ENCODE peak calls at places on chromosomes 1 and 21, in five cellular contexts. W is fibroblast of lung, P is suprapubic skin, U is tibial nerve, V is AG04450. L is an unnamed sample.

GRCh38 chr1:76841460-76841859 is 25.8 kb upstream of the ST6GALNAC5 start:
- DNase-seq in U (no peak), P (no peak), W (no peak), V (no peak), L (no peak)

GRCh38 chr21:32360401-32360981 is 32.3 kb downstream of the URB1 start:
- DNase-seq in U (no peak), P (peak; percentile 19), W (no peak), V (no peak), L (no peak)

GRCh38 chr1:233844697-233845096 is 59.8 kb upstream of the SLC35F3 start:
- DNase-seq in W (no peak), V (no peak), P (no peak), U (no peak), L (peak; percentile 63)

GRCh38 chr1:95021794-95022193 is 51.0 kb downstream of the ALG14 start:
- DNase-seq in W (no peak), V (no peak), P (no peak), U (no peak), L (no peak)

GRCh38 chr1:77063118-77063517 is 156.1 kb downstream of the PIGK start:
- DNase-seq in U (no peak), P (no peak), W (peak; percentile 5), V (no peak), L (peak; percentile 30)

GRCh38 chr21:16742116-16742515 is 770.7 kb upstream of the CXADR start:
- DNase-seq in V (no peak), P (no peak), W (no peak), U (no peak), L (no peak)

GRCh38 chr1:54653036-54653435 is 11.4 kb downstream of the MROH7 start:
- DNase-seq in P (no peak), V (no peak), U (no peak), W (no peak), L (no peak)

GRCh38 chr1:230812568-230812967 is 55.8 kb downstream of the C1orf198 start:
- DNase-seq in U (no peak), P (no peak), V (no peak), W (no peak), L (no peak)

GRCh38 chr1:199898654-199899053 is 128.9 kb upstream of the NR5A2 start:
- DNase-seq in U (no peak), P (no peak), V (no peak), W (peak; percentile 18), L (no peak)

GRCh38 chr1:1891349-1892078 is 627 bp upstream of the GNB1 start:
- DNase-seq in V (no peak), P (no peak), W (peak; percentile 33), U (no peak), L (peak; percentile 84)

GRCh38 chr1:16250547-16251251 is 13.7 kb upstream of the CPLANE2 start:
- DNase-seq in W (no peak), V (no peak), P (peak; percentile 66), U (no peak), L (no peak)

GRCh38 chr1:88984553-88984945 is 7.9 kb downstream of the KYAT3 start:
- DNase-seq in V (no peak), W (no peak), P (no peak), U (no peak), L (no peak)

GRCh38 chr1:10635385-10635896 is 160.7 kb downstream of the PEX14 start:
- DNase-seq in W (peak; percentile 20), P (no peak), V (no peak), U (no peak), L (peak; percentile 33)

GRCh38 chr1:51839094-51839493 is 39.4 kb downstream of the NRDC start:
- DNase-seq in U (no peak), P (no peak), W (no peak), V (no peak), L (no peak)

GRCh38 chr1:94658221-94658620 is 116.7 kb upstream of the F3 start:
- DNase-seq in U (no peak), V (no peak), P (no peak), W (peak; percentile 28), L (no peak)

GRCh38 chr1:94921977-94922376 is 4.9 kb downstream of the CNN3 start:
- DNase-seq in P (no peak), V (no peak), W (no peak), U (no peak), L (no peak)

GRCh38 chr21:36288651-36289243 is 31.2 kb upstream of the MORC3 start:
- DNase-seq in P (no peak), V (no peak), W (no peak), U (no peak), L (no peak)

GRCh38 chr1:11364170-11364569 is 91.2 kb downstream of the UBIAD1 start:
- DNase-seq in W (no peak), U (no peak), P (no peak), V (no peak), L (no peak)

DNA sequence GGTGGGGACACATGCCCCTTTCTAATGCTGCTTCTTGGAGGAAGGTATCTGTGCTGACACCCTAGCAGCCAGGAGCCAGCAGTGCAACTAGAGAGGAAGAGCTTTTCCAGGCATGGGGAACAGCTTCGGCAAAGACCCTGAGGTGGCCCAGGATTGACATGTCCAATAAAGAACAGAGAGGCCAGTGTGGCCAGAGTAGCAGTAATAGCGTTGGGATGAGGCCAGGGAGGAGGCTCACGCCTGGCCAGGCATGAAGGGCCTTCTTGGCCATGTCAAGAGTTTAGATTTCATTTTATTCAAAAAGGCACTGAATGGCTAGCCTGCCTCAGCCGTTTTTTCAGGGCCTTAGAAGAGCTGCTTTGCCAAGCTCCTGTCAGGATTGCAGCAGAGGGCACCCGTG is 16.3 kb upstream of the ADAMTSL4 start:
- DNase-seq in W (no peak), P (no peak), U (no peak), V (no peak), L (no peak)
- H3K27ac ChIP-seq in W (no peak overlapping the region), P (peak overlapping the region; percentile 72), U (peak overlapping the region; percentile 27), V (no peak overlapping the region), L (no peak overlapping the region)

DNA sequence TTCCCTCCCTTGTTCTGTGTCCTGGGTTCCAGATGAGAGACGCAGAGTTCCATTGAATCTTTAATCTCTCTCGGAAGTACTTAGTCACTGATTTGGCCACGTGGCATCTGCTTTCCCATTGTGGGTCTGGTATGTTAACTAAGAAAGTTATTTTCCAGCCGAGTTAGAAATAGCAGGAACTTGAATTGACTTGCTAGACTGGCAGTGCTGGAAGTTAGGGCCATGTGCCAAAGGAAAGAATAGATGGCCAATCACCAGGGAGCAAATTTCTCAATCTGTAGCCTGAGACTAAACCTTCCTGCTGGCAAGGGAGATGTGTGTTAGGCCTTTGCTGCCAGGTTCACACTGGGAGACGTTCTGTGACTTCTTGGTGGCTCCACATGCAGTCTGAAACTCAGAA is 24.2 kb upstream of the SLFNL1 start:
- DNase-seq in W (peak; percentile 48), V (no peak), U (no peak), P (no peak), L (no peak)
- H3K27ac ChIP-seq in W (no peak overlapping the region), V (no peak overlapping the region), U (no peak overlapping the region), P (peak overlapping the region; percentile 85), L (no peak overlapping the region)

GRCh38 chr1:203199481-203200058 is 13.1 kb upstream of the CHI3L1 start:
- DNase-seq in U (no peak), W (no peak), V (no peak), P (no peak), L (no peak)
- H3K27ac ChIP-seq in U (peak overlapping the region; percentile 60), W (peak overlapping the region; percentile 63), V (peak overlapping the region; percentile 92), P (no peak overlapping the region), L (no peak overlapping the region)

GRCh38 chr1:247322849-247323586 is 8.6 kb downstream of the ZNF496 start:
- DNase-seq in W (no peak), U (no peak), V (no peak), P (no peak), L (no peak)
- H3K27ac ChIP-seq in W (no peak overlapping the region), U (no peak overlapping the region), V (no peak overlapping the region), P (no peak overlapping the region), L (no peak overlapping the region)

DNA sequence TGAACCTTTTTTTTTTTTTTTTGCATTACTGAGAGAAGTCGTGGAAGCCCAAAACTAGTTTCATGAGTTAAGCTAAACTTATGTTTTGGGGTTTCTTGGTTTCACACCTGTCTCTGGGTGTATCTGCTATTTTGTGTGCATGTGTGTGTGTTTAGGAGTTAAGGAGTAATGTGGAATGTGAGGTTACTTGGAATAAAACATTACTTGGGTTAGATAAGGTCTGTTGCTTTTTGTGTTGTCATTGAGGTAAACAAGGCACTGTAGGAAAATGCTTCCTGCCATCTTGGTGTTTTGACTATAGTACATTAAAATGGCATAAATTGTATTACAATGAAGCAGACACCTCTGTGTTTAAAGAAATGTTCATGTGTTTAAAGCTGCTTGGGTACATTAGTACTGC is 2.9 kb downstream of the TENT5C start:
- DNase-seq in P (no peak), W (no peak), V (no peak), U (no peak), L (no peak)
- H3K27ac ChIP-seq in P (no peak overlapping the region), W (no peak overlapping the region), V (no peak overlapping the region), U (no peak overlapping the region), L (no peak overlapping the region)

DNA sequence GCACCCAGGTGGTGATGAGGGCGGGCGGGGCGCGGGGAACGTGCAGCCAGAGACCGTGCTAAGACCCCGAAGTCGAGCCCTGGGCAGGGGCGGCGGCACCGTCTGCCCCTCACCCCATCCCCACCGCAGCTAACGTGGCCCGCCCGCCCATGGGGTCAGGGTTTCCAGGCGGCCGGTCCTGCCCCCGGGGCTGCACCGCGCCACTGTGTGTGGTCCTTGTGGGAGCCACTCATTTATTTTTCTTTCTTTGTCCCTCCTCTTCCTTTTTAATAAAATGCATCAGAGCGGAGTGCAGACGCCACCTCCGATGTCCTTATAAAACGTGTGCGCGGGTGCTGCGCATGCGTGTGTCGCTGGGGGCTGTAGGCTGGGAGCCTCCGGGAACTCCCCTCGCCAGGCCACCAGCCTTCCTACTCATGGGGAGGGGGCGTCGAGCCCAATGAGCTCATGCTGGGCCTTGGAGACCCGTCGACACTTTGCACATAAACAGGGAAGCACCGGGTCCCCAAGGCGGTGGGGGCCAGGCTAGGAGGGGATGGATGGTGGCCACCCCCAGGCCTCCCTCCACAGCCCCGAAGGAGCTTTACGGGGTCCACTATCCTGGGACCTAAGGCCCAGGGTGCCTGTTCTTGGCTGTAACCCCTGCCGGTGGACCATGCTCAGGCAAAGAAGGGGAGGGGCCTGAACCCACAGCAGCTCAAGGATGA is 59.9 kb downstream of the WNT9A start:
- DNase-seq in W (peak; percentile 15), U (peak; percentile 64), V (no peak), P (peak; percentile 74), L (peak; percentile 19)
- H3K27ac ChIP-seq in W (no peak overlapping the region), U (peak overlapping the region; percentile 89), V (no peak overlapping the region), P (peak overlapping the region; percentile 82), L (peak overlapping the region; percentile 27)

DNA sequence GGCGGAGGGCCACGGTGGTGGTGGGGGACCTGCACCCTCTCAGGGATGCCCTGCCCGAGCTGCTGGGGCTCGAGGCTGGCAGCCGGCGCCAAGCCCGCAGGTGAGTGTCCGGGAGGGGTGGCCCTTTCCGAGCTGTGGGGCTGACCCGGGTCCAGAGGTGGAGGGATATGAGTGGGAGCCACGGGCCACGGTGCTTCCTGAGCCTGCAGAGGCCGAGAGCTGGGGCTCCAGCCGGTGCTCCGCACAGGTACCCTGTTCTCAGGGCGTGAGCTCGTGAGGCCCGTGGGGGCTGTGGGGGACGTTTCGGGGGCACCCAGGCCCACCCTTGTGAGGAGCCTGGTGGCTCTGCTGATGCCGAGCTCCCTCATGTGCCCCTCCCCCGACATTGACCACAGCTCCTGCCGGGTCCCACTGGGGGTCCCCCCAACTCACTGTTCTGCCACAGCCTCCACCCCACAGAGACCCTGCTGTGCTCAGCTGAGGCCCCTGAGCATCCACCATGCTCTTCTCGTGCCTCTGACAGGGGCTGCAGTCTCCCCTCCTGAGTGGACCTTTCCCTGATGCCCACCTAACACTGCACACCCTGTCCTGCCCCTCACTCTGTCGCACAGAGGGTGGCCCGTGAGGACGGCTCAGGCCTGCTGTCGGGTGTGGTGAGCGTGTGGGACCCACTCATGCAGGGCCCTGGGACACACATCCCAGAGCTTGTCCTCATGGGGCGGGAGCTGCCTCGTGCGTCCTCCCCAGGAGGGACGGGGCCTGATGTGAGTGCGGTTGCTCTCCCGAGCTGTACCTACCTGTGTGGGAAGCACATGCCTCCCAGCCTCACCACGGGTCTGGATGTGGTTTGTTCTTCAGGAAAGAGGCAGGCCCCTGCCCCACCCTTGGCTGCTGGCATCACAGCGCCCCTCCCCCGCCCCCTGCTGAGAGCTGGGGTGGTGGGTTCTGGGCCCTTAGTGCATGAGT is 27.5 kb downstream of the SLX9 start:
- DNase-seq in W (no peak), U (no peak), P (no peak), V (no peak), L (no peak)
- H3K27ac ChIP-seq in W (no peak overlapping the region), U (peak overlapping the region; percentile 42), P (no peak overlapping the region), V (no peak overlapping the region), L (no peak overlapping the region)

L was measured in SJCRH30.